ENCODE peak calls at places on chromosomes 16 and 17, in nine cellular contexts. F is heart right ventricle, M is substantia nigra, B is iPS DF 6.9, A is ascending aorta, X is upper lobe of right lung, Y is tibial nerve, D is right lobe of liver, R is uterus. E is an unnamed sample.

GRCh38 chr16:89426736-89427525 is 63.4 kb downstream of the ANKRD11 start:
- DNase-seq in F (no peak), M (no peak), B (no peak), A (no peak), X (no peak), Y (no peak), D (no peak), R (no peak), E (no peak)

GRCh38 chr16:72224260-72224768 is 52.4 kb upstream of the PMFBP1 start:
- DNase-seq in F (no peak), M (no peak), B (no peak), A (no peak), X (no peak), Y (no peak), D (no peak), R (no peak), E (no peak)

GRCh38 chr17:17595755-17596154 is 4.2 kb upstream of the PEMT start:
- DNase-seq in F (no peak), M (no peak), B (no peak), A (no peak), X (no peak), Y (no peak), D (no peak), R (no peak), E (no peak)

GRCh38 chr16:25692734-25693508 is 1.2 kb downstream of the HS3ST4 start:
- DNase-seq in F (no peak), M (no peak), B (no peak), A (no peak), X (no peak), Y (no peak), D (no peak), R (no peak), E (no peak)

GRCh38 chr16:85125570-85126382 is 13.5 kb upstream of the CIBAR2 start:
- DNase-seq in F (peak; percentile 69), M (no peak), B (no peak), A (no peak), X (no peak), Y (no peak), D (no peak), R (no peak), E (no peak)

GRCh38 chr16:23948949-23949392 is 113.2 kb downstream of the PRKCB start:
- DNase-seq in F (no peak), M (no peak), B (no peak), A (no peak), X (no peak), Y (no peak), D (no peak), R (no peak), E (no peak)

GRCh38 chr16:23288209-23288608 is 13.9 kb upstream of the SCNN1B start:
- DNase-seq in F (no peak), M (no peak), B (no peak), A (no peak), X (no peak), Y (no peak), D (no peak), R (no peak), E (no peak)

GRCh38 chr17:51371732-51372151 is 111.4 kb downstream of the UTP18 start:
- DNase-seq in F (peak; percentile 15), M (peak; percentile 72), B (peak; percentile 71), A (no peak), X (no peak), Y (peak; percentile 24), D (peak; percentile 29), R (no peak), E (peak; percentile 22)

GRCh38 chr16:8893426-8893825 is 11.3 kb downstream of the LITAFD start:
- DNase-seq in F (no peak), M (no peak), B (no peak), A (no peak), X (peak; percentile 37), Y (no peak), D (no peak), R (no peak), E (no peak)

GRCh38 chr16:84597518-84598390 is 20.1 kb downstream of the COTL1 start:
- DNase-seq in F (no peak), M (no peak), B (no peak), A (no peak), X (no peak), Y (no peak), D (no peak), R (no peak), E (no peak)

GRCh38 chr17:7650509-7651096 is at the start of gene ATP1B2:
- DNase-seq in F (peak; percentile 68), M (peak; percentile 50), B (peak; percentile 83), A (no peak), X (peak; percentile 78), Y (peak; percentile 24), D (peak; percentile 85), R (peak; percentile 83), E (no peak)

GRCh38 chr17:41301204-41301790 is 1.4 kb downstream of the KRTAP29-1 start:
- DNase-seq in F (no peak), M (no peak), B (no peak), A (no peak), X (no peak), Y (no peak), D (no peak), R (no peak), E (peak; percentile 48)

GRCh38 chr17:82021728-82022309 is 859 bp downstream of the CENPX start:
- DNase-seq in F (no peak), M (no peak), B (no peak), A (no peak), X (no peak), Y (no peak), D (no peak), R (no peak), E (no peak)

GRCh38 chr16:67655363-67655762 is 4.7 kb downstream of the ACD start:
- DNase-seq in F (no peak), M (no peak), B (no peak), A (no peak), X (no peak), Y (no peak), D (no peak), R (no peak), E (no peak)

GRCh38 chr17:80884811-80885210 is 106.8 kb upstream of the CHMP6 start:
- DNase-seq in F (no peak), M (no peak), B (no peak), A (no peak), X (no peak), Y (no peak), D (peak; percentile 13), R (no peak), E (no peak)

GRCh38 chr17:34275881-34276280 is 5.9 kb downstream of the CCL7 start:
- DNase-seq in F (no peak), M (no peak), B (no peak), A (no peak), X (no peak), Y (no peak), D (no peak), R (no peak), E (peak; percentile 49)

GRCh38 chr17:66426397-66427033 is 124.1 kb downstream of the PRKCA start:
- DNase-seq in F (no peak), M (no peak), B (no peak), A (no peak), X (no peak), Y (no peak), D (no peak), R (no peak), E (no peak)

GRCh38 chr17:59757043-59757824 is 49.8 kb downstream of the VMP1 start:
- DNase-seq in F (no peak), M (no peak), B (no peak), A (no peak), X (no peak), Y (no peak), D (no peak), R (no peak), E (no peak)

GRCh38 chr17:38428150-38428642 is at the start of gene ARHGAP23:
- DNase-seq in F (peak; percentile 77), M (peak; percentile 76), B (no peak), A (no peak), X (peak; percentile 85), Y (no peak), D (peak; percentile 67), R (peak; percentile 69), E (no peak)

GRCh38 chr17:59666235-59666634 is 41.0 kb downstream of the PTRH2 start:
- DNase-seq in F (no peak), M (no peak), B (no peak), A (no peak), X (no peak), Y (no peak), D (no peak), R (no peak), E (no peak)

DNA sequence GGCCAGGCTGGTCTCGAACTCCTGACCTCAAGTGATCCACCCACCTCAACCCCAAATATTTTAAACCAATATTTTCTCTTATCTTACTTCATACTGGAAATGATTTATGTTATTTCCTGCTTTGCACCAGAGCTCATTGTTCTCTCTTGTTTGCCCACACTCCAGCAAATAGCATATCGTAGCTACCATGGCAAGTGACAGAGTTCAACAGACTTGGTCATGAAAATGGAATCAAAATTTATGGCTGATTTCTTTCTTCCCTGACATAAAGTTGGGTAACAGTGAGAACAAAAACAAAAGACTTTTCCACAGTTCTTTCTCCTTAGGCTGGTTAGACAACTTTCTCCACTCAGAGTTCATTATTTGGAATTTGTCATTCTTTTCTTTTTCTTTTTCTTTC is 4.1 kb downstream of the RUNDC1 start:
- DNase-seq in F (no peak), M (no peak), B (no peak), A (no peak), X (no peak), Y (no peak), D (no peak), R (no peak), E (no peak)
- H3K27ac ChIP-seq in F (no peak overlapping the region), M (no peak overlapping the region), B (no peak overlapping the region), A (no peak overlapping the region), X (peak overlapping the region; percentile 13), Y (no peak overlapping the region), D (no peak overlapping the region), R (no peak overlapping the region), E (no peak overlapping the region)

GRCh38 chr17:79008666-79009387 is 737 bp downstream of the CANT1 start:
- DNase-seq in F (no peak), M (no peak), B (no peak), A (no peak), X (peak; percentile 37), Y (no peak), D (peak; percentile 13), R (peak; percentile 15), E (no peak)
- H3K27ac ChIP-seq in F (peak overlapping the region; percentile 92), M (peak overlapping the region; percentile 95), B (no peak overlapping the region), A (peak overlapping the region; percentile 79), X (peak overlapping the region; percentile 89), Y (peak overlapping the region; percentile 85), D (peak overlapping the region; percentile 87), R (peak overlapping the region; percentile 92), E (peak overlapping the region; percentile 91)

DNA sequence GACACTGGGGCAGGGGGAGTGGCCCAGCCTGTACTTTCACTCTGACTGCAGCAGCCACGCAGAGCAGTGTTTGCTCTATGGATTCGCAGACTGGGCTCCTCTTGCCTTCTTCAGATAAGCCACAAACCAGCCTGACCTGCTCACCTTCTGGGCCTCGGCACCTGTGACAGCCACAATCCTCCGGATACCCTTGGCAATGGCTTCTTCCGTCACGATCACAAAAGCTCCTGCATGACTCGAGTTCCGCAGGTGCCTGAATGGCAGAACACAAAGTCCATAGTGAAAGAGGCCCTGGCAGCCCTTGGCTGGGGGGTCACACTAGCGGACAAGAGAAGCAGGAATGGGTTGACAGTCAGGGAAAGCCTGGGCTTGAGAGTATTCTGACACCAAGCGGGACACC is 3.8 kb upstream of the EXOSC6 start:
- DNase-seq in F (no peak), M (no peak), B (no peak), A (no peak), X (no peak), Y (no peak), D (no peak), R (no peak), E (no peak)
- H3K27ac ChIP-seq in F (no peak overlapping the region), M (no peak overlapping the region), B (no peak overlapping the region), A (no peak overlapping the region), X (no peak overlapping the region), Y (no peak overlapping the region), D (no peak overlapping the region), R (no peak overlapping the region), E (no peak overlapping the region)

GRCh38 chr16:75591001-75591852 is 25.0 kb downstream of the GABARAPL2 start:
- DNase-seq in F (peak; percentile 87), M (no peak), B (no peak), A (no peak), X (no peak), Y (peak; percentile 28), D (no peak), R (peak; percentile 77), E (no peak)
- H3K27ac ChIP-seq in F (peak overlapping the region; percentile 81), M (no peak overlapping the region), B (no peak overlapping the region), A (peak overlapping the region; percentile 96), X (peak overlapping the region; percentile 20), Y (no peak overlapping the region), D (no peak overlapping the region), R (peak overlapping the region; percentile 86), E (no peak overlapping the region)